ENCODE peak calls at places on chromosomes 3 and 15, in nine cellular contexts. S is esophagus squamous epithelium; F is K562; D is sigmoid colon; Y is spleen; M is SJSA1; K is stomach; X is CD8-positive, alpha-beta T cell; E is breast epithelium. A is an unnamed sample.

GRCh38 chr3:111735271-111735758 is 123.8 kb upstream of the PHLDB2 start:
- DNase-seq in S (no peak), F (no peak), D (no peak), Y (no peak), M (peak; percentile 94), K (no peak), X (no peak), E (no peak), A (no peak)

GRCh38 chr3:54222318-54222717 is 100.0 kb downstream of the CACNA2D3 start:
- DNase-seq in S (no peak), F (no peak), D (no peak), Y (no peak), M (no peak), K (no peak), X (no peak), E (no peak), A (no peak)

GRCh38 chr3:179324270-179324754 is 1.5 kb downstream of the ZNF639 start:
- DNase-seq in S (no peak), F (peak; percentile 24), D (no peak), Y (no peak), M (peak; percentile 37), K (no peak), X (no peak), E (no peak), A (no peak)

GRCh38 chr3:186590580-186591296 is 20.2 kb downstream of the DNAJB11 start:
- DNase-seq in S (no peak), F (no peak), D (no peak), Y (no peak), M (no peak), K (no peak), X (no peak), E (no peak), A (no peak)

GRCh38 chr3:25563601-25564000 is 101.1 kb downstream of the TOP2B start:
- DNase-seq in S (no peak), F (no peak), D (no peak), Y (no peak), M (no peak), K (no peak), X (no peak), E (no peak), A (no peak)

GRCh38 chr3:169440926-169441325 is 222.6 kb downstream of the MECOM start:
- DNase-seq in S (no peak), F (no peak), D (no peak), Y (no peak), M (no peak), K (no peak), X (no peak), E (no peak), A (no peak)

GRCh38 chr3:113210608-113211369 is 568 bp upstream of the BOC start:
- DNase-seq in S (no peak), F (no peak), D (peak; percentile 80), Y (no peak), M (peak; percentile 7), K (no peak), X (no peak), E (no peak), A (no peak)

GRCh38 chr15:55824857-55825613 is 82.1 kb upstream of the PRTG start:
- DNase-seq in S (no peak), F (no peak), D (no peak), Y (no peak), M (no peak), K (no peak), X (no peak), E (no peak), A (no peak)

GRCh38 chr3:126392246-126392645 is 2.5 kb upstream of the CFAP100 start:
- DNase-seq in S (no peak), F (no peak), D (peak; percentile 46), Y (no peak), M (no peak), K (peak; percentile 11), X (no peak), E (no peak), A (no peak)

GRCh38 chr3:151404316-151404715 is 19.8 kb upstream of the P2RY12 start:
- DNase-seq in S (no peak), F (no peak), D (no peak), Y (no peak), M (peak; percentile 21), K (no peak), X (no peak), E (no peak), A (no peak)

GRCh38 chr3:141360888-141361598 is 7.3 kb upstream of the ZBTB38 start:
- DNase-seq in S (no peak), F (peak; percentile 45), D (no peak), Y (no peak), M (peak; percentile 93), K (no peak), X (no peak), E (no peak), A (no peak)

GRCh38 chr15:38684461-38685000 is 119.9 kb upstream of the RASGRP1 start:
- DNase-seq in S (no peak), F (no peak), D (no peak), Y (no peak), M (no peak), K (no peak), X (no peak), E (no peak), A (no peak)

GRCh38 chr3:194070634-194071409 is 65.1 kb upstream of the HES1 start:
- DNase-seq in S (peak; percentile 34), F (peak; percentile 93), D (peak; percentile 88), Y (peak; percentile 96), M (peak; percentile 94), K (peak; percentile 93), X (peak; percentile 68), E (peak; percentile 89), A (peak; percentile 92)

GRCh38 chr3:182637350-182638197 is 155.7 kb upstream of the ATP11B start:
- DNase-seq in S (no peak), F (no peak), D (no peak), Y (no peak), M (no peak), K (no peak), X (no peak), E (no peak), A (no peak)

GRCh38 chr15:92106691-92107090 is 253.2 kb downstream of the SLCO3A1 start:
- DNase-seq in S (no peak), F (no peak), D (no peak), Y (no peak), M (no peak), K (no peak), X (no peak), E (no peak), A (no peak)

DNA sequence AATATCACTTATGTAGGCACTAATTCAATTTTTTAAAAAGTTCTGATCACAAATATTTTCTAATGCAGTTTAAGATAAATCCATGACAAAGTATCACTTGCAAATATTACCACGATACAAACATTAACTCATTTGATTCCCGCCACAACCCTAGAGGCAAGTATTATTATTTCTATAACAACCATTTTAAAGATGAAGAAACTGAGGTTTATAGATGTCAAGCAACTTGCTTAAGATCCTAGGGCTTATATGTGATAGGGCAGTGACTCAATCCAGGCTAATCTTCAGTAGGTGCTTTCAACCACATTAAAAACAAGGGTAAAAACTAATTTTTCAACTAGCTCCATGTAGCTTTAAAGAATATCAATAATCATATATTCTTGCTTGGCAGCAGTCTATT is 1.7 kb downstream of the DYNC1LI1 start:
- DNase-seq in S (no peak), F (no peak), D (no peak), Y (no peak), M (no peak), K (no peak), X (no peak), E (no peak), A (no peak)
- H3K4me3 ChIP-seq in S (peak overlapping the region; percentile 95), F (peak overlapping the region; percentile 72), D (peak overlapping the region; percentile 96), Y (peak overlapping the region; percentile 95), M (peak overlapping the region; percentile 99), K (peak overlapping the region; percentile 96), X (peak overlapping the region; percentile 72), E (no peak overlapping the region), A (peak overlapping the region; percentile 97)

DNA sequence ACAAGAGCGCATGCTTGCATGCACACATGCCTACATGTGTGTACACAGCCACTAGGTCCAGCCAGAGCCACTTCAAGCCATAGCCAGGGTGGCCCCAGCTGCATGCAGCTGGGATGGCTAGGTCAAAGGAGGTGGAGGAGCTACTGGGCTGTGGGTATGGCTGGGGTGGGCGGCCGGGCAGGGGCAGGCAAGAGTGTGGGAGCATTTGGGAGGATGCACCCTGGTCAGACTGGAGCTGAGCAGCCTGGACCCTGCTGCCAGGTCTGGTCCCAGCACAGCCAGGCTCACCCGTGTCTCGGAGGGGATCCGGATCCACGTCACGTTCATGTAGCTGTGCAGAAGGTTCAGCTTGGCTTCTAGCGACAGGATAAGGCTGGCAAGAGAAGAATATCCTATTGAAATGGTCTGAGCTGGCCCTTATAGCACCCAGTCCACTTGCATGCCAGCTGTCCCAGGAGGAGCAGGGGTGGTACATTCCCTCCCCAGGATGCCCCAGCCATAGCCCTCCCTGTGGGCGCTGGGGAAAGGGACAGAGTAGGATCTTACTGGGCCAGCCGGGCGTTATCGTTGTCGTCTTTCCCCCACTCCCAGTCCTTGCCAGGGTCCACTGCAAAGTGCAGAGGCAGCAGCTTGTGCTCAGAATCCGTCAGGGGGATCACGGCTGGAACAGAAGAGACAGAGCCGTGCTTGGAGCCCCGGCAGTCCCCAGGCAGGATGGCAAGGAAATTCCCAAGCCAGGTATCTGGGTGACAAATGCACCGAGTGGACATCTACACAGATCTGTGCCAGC is 160.5 kb downstream of the KLF13 start:
- DNase-seq in S (no peak), F (no peak), D (no peak), Y (no peak), M (no peak), K (peak; percentile 24), X (peak; percentile 47), E (no peak), A (peak; percentile 60)
- H3K4me1 ChIP-seq in S (peaks cover 66% of the 10 kb centered on the region), F (no peaks in the 10 kb centered on the region), D (peaks cover 14% of the 10 kb centered on the region), Y (peaks cover 24% of the 10 kb centered on the region), M (peaks cover 19% of the 10 kb centered on the region), K (peaks cover 44% of the 10 kb centered on the region), X (peaks cover 39% of the 10 kb centered on the region), E (peaks cover 3% of the 10 kb centered on the region), A (peaks cover 20% of the 10 kb centered on the region)

GRCh38 chr3:52503788-52504424 is 8.8 kb downstream of the STAB1 start:
- DNase-seq in S (no peak), F (peak; percentile 45), D (no peak), Y (no peak), M (no peak), K (no peak), X (no peak), E (no peak), A (no peak)

GRCh38 chr3:52502001-52502400 is 6.9 kb downstream of the STAB1 start:
- DNase-seq in S (no peak), F (no peak), D (no peak), Y (no peak), M (no peak), K (no peak), X (no peak), E (no peak), A (no peak)

GRCh38 chr3:52502808-52503350 is 7.7 kb downstream of the STAB1 start:
- DNase-seq in S (no peak), F (no peak), D (no peak), Y (no peak), M (no peak), K (no peak), X (no peak), E (no peak), A (no peak)

GRCh38 chr3:52498134-52499054 is 3.3 kb downstream of the STAB1 start:
- DNase-seq in S (no peak), F (peak; percentile 47), D (peak; percentile 83), Y (peak; percentile 86), M (no peak), K (no peak), X (no peak), E (no peak), A (peak; percentile 79)

GRCh38 chr3:52501046-52501445 is 5.9 kb downstream of the STAB1 start:
- DNase-seq in S (no peak), F (no peak), D (no peak), Y (no peak), M (no peak), K (no peak), X (no peak), E (no peak), A (no peak)
- H3K4me3 ChIP-seq in S (no peak overlapping the region), F (no peak overlapping the region), D (no peak overlapping the region), Y (no peak overlapping the region), M (no peak overlapping the region), K (no peak overlapping the region), X (no peak overlapping the region), E (no peak overlapping the region), A (no peak overlapping the region)

GRCh38 chr15:89095556-89095955 is 7.3 kb downstream of the ABHD2 start:
- DNase-seq in S (no peak), F (no peak), D (peak; percentile 32), Y (no peak), M (no peak), K (no peak), X (no peak), E (no peak), A (no peak)
- H3K4me1 ChIP-seq in S (peaks cover 87% of the 10 kb centered on the region), F (peaks cover 51% of the 10 kb centered on the region), D (peaks cover 98% of the 10 kb centered on the region), Y (peaks cover 39% of the 10 kb centered on the region), M (peaks cover 53% of the 10 kb centered on the region), K (peaks cover 96% of the 10 kb centered on the region), X (peaks cover 19% of the 10 kb centered on the region), E (no peaks in the 10 kb centered on the region), A (peaks cover 69% of the 10 kb centered on the region)